ENCODE peak calls at places on chromosomes 12 and 14, in ten cellular contexts. One of them, this sample, is unnamed.

GRCh38 chr14:21791749-21792148 is 118.1 kb upstream of the OR4E1 start:
- DNase-seq in right cardiac atrium: no peak
- DNase-seq in NAMALWA: no peak
- DNase-seq in fibroblast of the aortic adventitia: no peak
- DNase-seq in hippocampal formation: no peak
- DNase-seq in K562: no peak
- DNase-seq in dorsolateral prefrontal cortex: no peak
- DNase-seq in renal cortical epithelial cell: no peak
- DNase-seq in stimulated activated CD8-positive, alpha-beta memory T cell treated with anti-CD3 and anti-CD28 coated beads, Interleukin-12 subunit alpha, Interleukin-12 subunit beta, amount 100 ng/mL, for 1 hour: no peak
- DNase-seq in sciatic nerve: no peak
- DNase-seq in this sample: no peak

GRCh38 chr12:19938031-19938430 is 430.3 kb upstream of the PDE3A start:
- DNase-seq in right cardiac atrium: no peak
- DNase-seq in NAMALWA: no peak
- DNase-seq in fibroblast of the aortic adventitia: no peak
- DNase-seq in hippocampal formation: no peak
- DNase-seq in K562: no peak
- DNase-seq in dorsolateral prefrontal cortex: no peak
- DNase-seq in renal cortical epithelial cell: no peak
- DNase-seq in stimulated activated CD8-positive, alpha-beta memory T cell treated with anti-CD3 and anti-CD28 coated beads, Interleukin-12 subunit alpha, Interleukin-12 subunit beta, amount 100 ng/mL, for 1 hour: no peak
- DNase-seq in sciatic nerve: no peak
- DNase-seq in this sample: no peak

GRCh38 chr12:12897286-12897685 is 5.9 kb downstream of the GPRC5A start:
- DNase-seq in right cardiac atrium: no peak
- DNase-seq in NAMALWA: no peak
- DNase-seq in fibroblast of the aortic adventitia: no peak
- DNase-seq in hippocampal formation: no peak
- DNase-seq in K562: no peak
- DNase-seq in dorsolateral prefrontal cortex: no peak
- DNase-seq in renal cortical epithelial cell: no peak
- DNase-seq in stimulated activated CD8-positive, alpha-beta memory T cell treated with anti-CD3 and anti-CD28 coated beads, Interleukin-12 subunit alpha, Interleukin-12 subunit beta, amount 100 ng/mL, for 1 hour: no peak
- DNase-seq in sciatic nerve: no peak
- DNase-seq in this sample: no peak

GRCh38 chr14:96538663-96539317 is 36.6 kb downstream of the PAPOLA start:
- DNase-seq in right cardiac atrium: no peak
- DNase-seq in NAMALWA: no peak
- DNase-seq in fibroblast of the aortic adventitia: no peak
- DNase-seq in hippocampal formation: no peak
- DNase-seq in K562: no peak
- DNase-seq in dorsolateral prefrontal cortex: no peak
- DNase-seq in renal cortical epithelial cell: peak
- DNase-seq in stimulated activated CD8-positive, alpha-beta memory T cell treated with anti-CD3 and anti-CD28 coated beads, Interleukin-12 subunit alpha, Interleukin-12 subunit beta, amount 100 ng/mL, for 1 hour: no peak
- DNase-seq in sciatic nerve: no peak
- DNase-seq in this sample: no peak

GRCh38 chr12:113684053-113684907 is 212.6 kb upstream of the LHX5 start:
- DNase-seq in right cardiac atrium: no peak
- DNase-seq in NAMALWA: no peak
- DNase-seq in fibroblast of the aortic adventitia: no peak
- DNase-seq in hippocampal formation: no peak
- DNase-seq in K562: peak
- DNase-seq in dorsolateral prefrontal cortex: no peak
- DNase-seq in renal cortical epithelial cell: no peak
- DNase-seq in stimulated activated CD8-positive, alpha-beta memory T cell treated with anti-CD3 and anti-CD28 coated beads, Interleukin-12 subunit alpha, Interleukin-12 subunit beta, amount 100 ng/mL, for 1 hour: no peak
- DNase-seq in sciatic nerve: no peak
- DNase-seq in this sample: no peak

GRCh38 chr12:23753627-23754358 is 195.7 kb downstream of the SOX5 start:
- DNase-seq in right cardiac atrium: no peak
- DNase-seq in NAMALWA: no peak
- DNase-seq in fibroblast of the aortic adventitia: no peak
- DNase-seq in hippocampal formation: no peak
- DNase-seq in K562: no peak
- DNase-seq in dorsolateral prefrontal cortex: no peak
- DNase-seq in renal cortical epithelial cell: no peak
- DNase-seq in stimulated activated CD8-positive, alpha-beta memory T cell treated with anti-CD3 and anti-CD28 coated beads, Interleukin-12 subunit alpha, Interleukin-12 subunit beta, amount 100 ng/mL, for 1 hour: no peak
- DNase-seq in sciatic nerve: no peak
- DNase-seq in this sample: no peak

GRCh38 chr14:74566174-74567125 is 45.6 kb downstream of the LTBP2 start:
- DNase-seq in right cardiac atrium: peak
- DNase-seq in NAMALWA: no peak
- DNase-seq in fibroblast of the aortic adventitia: peak
- DNase-seq in hippocampal formation: no peak
- DNase-seq in K562: no peak
- DNase-seq in dorsolateral prefrontal cortex: no peak
- DNase-seq in renal cortical epithelial cell: peak
- DNase-seq in stimulated activated CD8-positive, alpha-beta memory T cell treated with anti-CD3 and anti-CD28 coated beads, Interleukin-12 subunit alpha, Interleukin-12 subunit beta, amount 100 ng/mL, for 1 hour: no peak
- DNase-seq in sciatic nerve: no peak
- DNase-seq in this sample: no peak

GRCh38 chr12:24361860-24362581 is 412.6 kb upstream of the SOX5 start:
- DNase-seq in right cardiac atrium: no peak
- DNase-seq in NAMALWA: peak
- DNase-seq in fibroblast of the aortic adventitia: no peak
- DNase-seq in hippocampal formation: no peak
- DNase-seq in K562: no peak
- DNase-seq in dorsolateral prefrontal cortex: no peak
- DNase-seq in renal cortical epithelial cell: no peak
- DNase-seq in stimulated activated CD8-positive, alpha-beta memory T cell treated with anti-CD3 and anti-CD28 coated beads, Interleukin-12 subunit alpha, Interleukin-12 subunit beta, amount 100 ng/mL, for 1 hour: no peak
- DNase-seq in sciatic nerve: no peak
- DNase-seq in this sample: no peak

GRCh38 chr14:54312166-54312801 is 84.5 kb upstream of the CDKN3 start:
- DNase-seq in right cardiac atrium: peak
- DNase-seq in NAMALWA: no peak
- DNase-seq in fibroblast of the aortic adventitia: peak
- DNase-seq in hippocampal formation: no peak
- DNase-seq in K562: no peak
- DNase-seq in dorsolateral prefrontal cortex: no peak
- DNase-seq in renal cortical epithelial cell: peak
- DNase-seq in stimulated activated CD8-positive, alpha-beta memory T cell treated with anti-CD3 and anti-CD28 coated beads, Interleukin-12 subunit alpha, Interleukin-12 subunit beta, amount 100 ng/mL, for 1 hour: no peak
- DNase-seq in sciatic nerve: no peak
- DNase-seq in this sample: peak

This sample was measured in NB4.